ENCODE peak calls at places on chromosomes 5 and 9, in ten cellular contexts. U is foreskin fibroblast, A is left lung, L is AG04450, B is ovary, G is PC-9, Y is kidney epithelial cell, J is body of pancreas, S is GM23338, Q is adipocyte. X is an unnamed sample.
A peak's percentile ranks its signal among the peaks of the same experiment; 100 is the strongest.

GRCh38 chr5:138568061-138568824 is 7.0 kb downstream of the HSPA9 start:
- DNase-seq in U (peak; percentile 18), A (no peak), L (no peak), B (no peak), G (no peak), Y (peak; percentile 35), J (no peak), S (no peak), Q (no peak), X (no peak)

GRCh38 chr9:15873573-15874177 is 320.8 kb downstream of the CCDC171 start:
- DNase-seq in U (peak; percentile 76), A (no peak), L (peak; percentile 29), B (no peak), G (no peak), Y (peak; percentile 16), J (no peak), S (peak; percentile 65), Q (peak; percentile 89), X (peak; percentile 43)

GRCh38 chr5:36908544-36909260 is 32.1 kb downstream of the NIPBL start:
- DNase-seq in U (no peak), A (no peak), L (no peak), B (no peak), G (peak; percentile 4), Y (no peak), J (no peak), S (no peak), Q (peak; percentile 51), X (no peak)

GRCh38 chr9:98331536-98332259 is 76.2 kb upstream of the TBC1D2 start:
- DNase-seq in U (no peak), A (no peak), L (no peak), B (no peak), G (no peak), Y (no peak), J (no peak), S (no peak), Q (no peak), X (no peak)

GRCh38 chr9:133754187-133754586 is 16.0 kb upstream of the SARDH start:
- DNase-seq in U (no peak), A (no peak), L (no peak), B (no peak), G (no peak), Y (no peak), J (no peak), S (no peak), Q (no peak), X (no peak)

GRCh38 chr9:77502568-77502967 is 145.6 kb downstream of the GNA14 start:
- DNase-seq in U (peak; percentile 16), A (no peak), L (no peak), B (no peak), G (no peak), Y (no peak), J (no peak), S (no peak), Q (peak; percentile 20), X (no peak)

GRCh38 chr9:6968271-6968670 is 210.5 kb downstream of the KDM4C start:
- DNase-seq in U (peak; percentile 28), A (no peak), L (no peak), B (no peak), G (no peak), Y (no peak), J (no peak), S (no peak), Q (peak; percentile 82), X (no peak)

GRCh38 chr9:18544456-18544855 is 70.5 kb downstream of the ADAMTSL1 start:
- DNase-seq in U (peak; percentile 35), A (no peak), L (no peak), B (no peak), G (no peak), Y (no peak), J (no peak), S (no peak), Q (no peak), X (no peak)

GRCh38 chr5:177087707-177088005 is 941 bp downstream of the FGFR4 start:
- DNase-seq in U (no peak), A (no peak), L (no peak), B (no peak), G (no peak), Y (no peak), J (no peak), S (no peak), Q (no peak), X (no peak)

GRCh38 chr9:14361074-14361473 is 47.1 kb upstream of the NFIB start:
- DNase-seq in U (peak; percentile 61), A (no peak), L (no peak), B (no peak), G (no peak), Y (no peak), J (no peak), S (no peak), Q (no peak), X (no peak)

GRCh38 chr9:14356376-14356775 is 42.4 kb upstream of the NFIB start:
- DNase-seq in U (no peak), A (no peak), L (no peak), B (no peak), G (no peak), Y (no peak), J (no peak), S (no peak), Q (no peak), X (no peak)

GRCh38 chr9:14353222-14354056 is 39.5 kb upstream of the NFIB start:
- DNase-seq in U (peak; percentile 89), A (peak; percentile 93), L (peak; percentile 30), B (peak; percentile 96), G (peak; percentile 39), Y (peak; percentile 14), J (peak; percentile 91), S (peak; percentile 94), Q (peak; percentile 95), X (peak; percentile 25)

GRCh38 chr9:14362175-14362574 is 48.2 kb upstream of the NFIB start:
- DNase-seq in U (peak; percentile 80), A (no peak), L (no peak), B (no peak), G (no peak), Y (no peak), J (no peak), S (no peak), Q (peak; percentile 52), X (no peak)

DNA sequence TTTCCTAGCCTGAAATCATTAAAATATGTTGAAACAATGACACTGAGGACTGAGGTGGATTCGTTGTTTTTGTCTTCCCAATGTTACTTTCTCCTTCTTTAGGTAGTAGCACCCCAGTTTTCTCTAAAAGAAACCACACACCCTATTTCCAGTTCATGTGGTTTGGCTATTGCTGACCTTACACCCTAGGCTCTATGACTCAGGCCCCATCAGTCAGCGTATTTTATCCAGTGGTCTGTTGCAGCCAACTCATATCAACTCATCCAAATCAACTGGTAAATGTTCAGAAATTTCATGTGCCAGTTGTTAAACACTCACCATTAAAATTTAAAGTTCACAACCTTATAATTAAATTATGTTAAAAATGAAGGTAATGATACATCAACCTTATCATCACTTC is 44.6 kb upstream of the NFIB start:
- DNase-seq in U (peak; percentile 70), A (no peak), L (no peak), B (no peak), G (no peak), Y (no peak), J (no peak), S (no peak), Q (no peak), X (no peak)
- H3K4me3 ChIP-seq in U (no peak overlapping the region), A (no peak overlapping the region), L (no peak overlapping the region), B (no peak overlapping the region), G (no peak overlapping the region), Y (no peak overlapping the region), J (no peak overlapping the region), S (no peak overlapping the region), Q (no peak overlapping the region), X (no peak overlapping the region)

GRCh38 chr5:116766470-116766947 is 191.9 kb upstream of the SEMA6A start:
- DNase-seq in U (peak; percentile 20), A (no peak), L (no peak), B (peak; percentile 53), G (peak; percentile 51), Y (peak; percentile 78), J (peak; percentile 43), S (no peak), Q (peak; percentile 10), X (no peak)
- H3K4me3 ChIP-seq in U (no peak overlapping the region), A (no peak overlapping the region), L (no peak overlapping the region), B (no peak overlapping the region), G (no peak overlapping the region), Y (no peak overlapping the region), J (no peak overlapping the region), S (no peak overlapping the region), Q (no peak overlapping the region), X (no peak overlapping the region)

GRCh38 chr9:847505-847904 is 6.0 kb downstream of the DMRT1 start:
- DNase-seq in U (no peak), A (no peak), L (no peak), B (no peak), G (no peak), Y (no peak), J (no peak), S (no peak), Q (no peak), X (no peak)

GRCh38 chr9:841371-842209 is at the start of gene DMRT1:
- DNase-seq in U (no peak), A (peak; percentile 79), L (no peak), B (no peak), G (no peak), Y (no peak), J (no peak), S (peak; percentile 64), Q (no peak), X (no peak)

GRCh38 chr9:840343-840742 is 1.2 kb upstream of the DMRT1 start:
- DNase-seq in U (no peak), A (no peak), L (no peak), B (no peak), G (no peak), Y (no peak), J (no peak), S (peak; percentile 86), Q (no peak), X (no peak)

GRCh38 chr9:846852-847251 is 5.4 kb downstream of the DMRT1 start:
- DNase-seq in U (no peak), A (peak; percentile 74), L (no peak), B (no peak), G (no peak), Y (no peak), J (no peak), S (peak; percentile 45), Q (no peak), X (no peak)

DNA sequence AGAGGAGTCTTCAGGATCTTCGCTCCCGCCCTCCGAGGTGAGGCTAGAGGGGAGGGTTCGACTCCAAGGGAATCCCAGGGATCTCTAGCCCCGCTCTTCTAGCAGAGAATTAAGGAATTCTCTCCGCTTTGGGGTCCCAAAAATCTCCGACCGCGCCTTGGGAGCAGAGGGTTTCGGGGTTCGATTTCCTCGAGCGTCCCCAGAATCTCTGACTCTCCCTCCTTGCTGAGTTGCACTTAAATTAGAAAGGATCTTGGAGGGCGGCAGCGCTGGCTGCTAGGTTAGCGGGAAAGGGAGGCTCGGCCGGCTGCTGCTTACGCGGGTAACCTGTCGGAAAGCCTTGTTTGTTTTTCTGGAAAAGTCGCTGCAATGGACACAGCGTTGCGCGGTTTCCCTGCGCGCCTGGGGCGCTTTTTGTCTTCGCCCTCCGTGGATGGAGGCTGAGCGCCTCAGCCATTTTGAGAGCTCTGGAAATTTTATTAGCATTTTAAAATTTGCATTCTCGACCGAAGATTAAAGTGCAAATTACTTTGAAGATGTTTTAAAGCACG is 1.5 kb downstream of the DMRT1 start:
- DNase-seq in U (no peak), A (no peak), L (no peak), B (no peak), G (no peak), Y (no peak), J (no peak), S (peak; percentile 73), Q (no peak), X (no peak)
- H3K4me3 ChIP-seq in U (no peak overlapping the region), A (no peak overlapping the region), L (no peak overlapping the region), B (no peak overlapping the region), G (no peak overlapping the region), Y (no peak overlapping the region), J (no peak overlapping the region), S (peak overlapping the region; percentile 54), Q (no peak overlapping the region), X (no peak overlapping the region)

GRCh38 chr5:74977475-74977874 is 74.9 kb downstream of the GCNT4 start:
- DNase-seq in U (no peak), A (no peak), L (no peak), B (no peak), G (no peak), Y (no peak), J (no peak), S (no peak), Q (no peak), X (no peak)
- H3K4me3 ChIP-seq in U (no peak overlapping the region), A (no peak overlapping the region), L (no peak overlapping the region), B (no peak overlapping the region), G (no peak overlapping the region), Y (no peak overlapping the region), J (no peak overlapping the region), S (no peak overlapping the region), Q (no peak overlapping the region), X (no peak overlapping the region)

X was measured in HFF-Myc.